ENCODE peak calls at places on chromosomes 16 and 17, in four cellular contexts. M, P, N and A are unnamed samples.

GRCh38 chr17:48441231-48441711 is 11.3 kb upstream of the SKAP1 start:
- DNase-seq in P (no peak), M (no peak), N (no peak), A (no peak)

GRCh38 chr16:79018952-79019506 is 581.5 kb downstream of the MAF start:
- DNase-seq in M (no peak), N (no peak), P (no peak), A (no peak)

GRCh38 chr17:43791589-43791988 is 11.4 kb downstream of the CFAP97D1 start:
- DNase-seq in N (no peak), P (no peak), M (peak), A (no peak)

GRCh38 chr17:71052971-71053370 is 883.6 kb downstream of the KCNJ2 start:
- DNase-seq in M (no peak), P (no peak), N (no peak), A (no peak)

GRCh38 chr17:59439261-59439660 is 107.8 kb downstream of the YPEL2 start:
- DNase-seq in N (no peak), P (no peak), M (peak), A (no peak)

GRCh38 chr16:68257906-68258800 is 6.2 kb upstream of the SLC7A6 start:
- DNase-seq in M (no peak), P (no peak), N (no peak), A (no peak)

GRCh38 chr16:55480228-55480655 is 1.2 kb downstream of the MMP2 start:
- DNase-seq in P (peak), N (no peak), M (peak), A (peak)

GRCh38 chr17:48747445-48748363 is 19.2 kb upstream of the HOXB13 start:
- DNase-seq in N (no peak), P (no peak), M (peak), A (no peak)

GRCh38 chr17:73998246-73999220 is 204.9 kb upstream of the RPL38 start:
- DNase-seq in N (peak), M (peak), P (no peak), A (no peak)

GRCh38 chr16:48864055-48864454 is 254.1 kb upstream of the N4BP1 start:
- DNase-seq in P (no peak), M (peak), N (no peak), A (no peak)
- TF ChIP-seq CTCF in P (no peak), M (peak), N (no peak), A (no peak)

DNA sequence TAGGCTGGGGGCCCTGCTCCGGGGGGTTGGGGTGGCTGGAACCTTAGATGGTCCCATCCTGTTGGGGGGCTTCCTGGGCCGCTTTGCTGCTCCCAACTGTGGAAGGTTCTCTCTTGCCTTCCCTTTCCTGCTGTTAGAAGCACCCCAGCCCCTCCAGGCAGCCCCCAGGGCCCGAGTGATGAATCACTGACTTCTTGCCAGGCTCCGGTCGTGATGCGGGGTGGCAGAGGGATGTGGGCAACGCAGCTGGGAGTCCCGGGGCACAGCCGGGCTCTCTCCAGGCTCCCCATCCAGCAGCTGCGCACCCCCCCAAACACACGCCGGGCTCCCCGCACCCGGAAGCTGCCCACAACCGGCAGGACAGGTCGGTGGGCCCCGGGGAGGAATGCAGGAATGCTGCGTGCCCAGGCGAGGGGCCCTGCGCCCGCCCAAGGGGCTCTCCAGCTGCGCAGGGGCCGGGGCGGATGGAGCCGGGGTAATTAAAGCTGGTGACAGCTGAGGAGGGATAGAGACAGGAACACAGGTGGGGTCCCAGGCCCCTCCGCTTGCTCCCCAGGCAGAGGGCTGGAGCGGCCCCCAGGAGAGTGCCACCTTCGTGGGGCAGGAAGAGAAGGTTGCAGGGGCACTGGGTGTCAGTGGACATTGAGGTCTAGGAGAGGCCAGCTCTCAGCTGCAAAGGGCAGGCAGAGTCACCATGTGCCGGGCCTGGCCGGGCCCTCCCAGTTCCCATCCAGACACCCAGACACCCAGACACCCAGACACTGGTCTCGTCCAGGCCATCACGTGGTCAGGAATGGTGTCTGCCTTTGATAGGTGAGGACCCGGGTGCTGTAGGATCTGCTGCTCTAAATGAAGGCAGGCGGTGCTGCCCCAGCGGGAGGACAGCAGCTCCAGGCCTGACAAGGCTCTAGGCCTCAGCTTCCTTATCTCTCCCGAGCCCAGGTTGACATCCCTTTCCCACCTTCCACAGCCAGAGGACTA is 15.0 kb upstream of the SLC38A10 start:
- DNase-seq in M (no peak), N (no peak), P (no peak), A (peak)
- TF ChIP-seq CTCF in M (no peak), N (no peak), P (no peak), A (no peak)

GRCh38 chr16:64304376-64304775 is 817.5 kb downstream of the CDH11 start:
- DNase-seq in N (no peak), P (no peak), M (no peak), A (no peak)
- TF ChIP-seq CTCF in N (no peak), P (no peak), M (no peak), A (no peak)

DNA sequence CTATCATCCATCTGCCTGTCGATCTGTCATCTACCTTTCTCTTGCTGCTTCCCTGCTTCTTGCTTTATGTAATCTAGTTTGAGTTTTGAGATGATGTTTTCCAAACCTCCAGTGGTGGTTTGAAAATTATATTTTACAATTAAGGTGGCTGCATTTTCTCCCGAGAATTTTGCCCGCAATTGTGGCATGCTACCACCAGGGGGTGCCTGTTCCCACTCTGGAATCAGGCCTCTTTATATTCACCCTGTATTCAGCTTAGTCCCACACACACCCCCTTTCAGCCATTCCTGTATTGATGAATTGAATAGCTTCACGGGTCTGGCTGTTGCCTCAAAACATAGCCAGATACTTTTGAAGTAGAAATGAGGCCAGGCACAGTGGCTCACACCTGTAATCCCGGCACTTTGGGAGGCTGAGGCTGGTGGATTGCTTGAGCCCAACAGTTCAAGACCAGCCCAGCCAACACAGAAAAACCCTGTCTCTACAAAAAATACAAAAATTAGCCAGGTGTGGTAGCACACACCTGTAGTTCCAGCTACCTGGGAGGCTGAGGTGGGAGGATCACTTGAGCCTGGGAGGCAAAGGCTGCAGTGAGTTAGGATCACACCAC is 3.2 kb downstream of the PRSS22 start:
- DNase-seq in P (no peak), N (no peak), M (peak), A (no peak)
- TF ChIP-seq CTCF in P (peak), N (peak), M (peak), A (peak)

GRCh38 chr16:28039493-28039892 is 24.0 kb downstream of the GSG1L start:
- DNase-seq in M (no peak), P (no peak), N (no peak), A (no peak)

GRCh38 chr16:28040039-28040438 is 23.5 kb downstream of the GSG1L start:
- DNase-seq in P (no peak), N (no peak), M (peak), A (no peak)

GRCh38 chr16:28038401-28038800 is 25.1 kb downstream of the GSG1L start:
- DNase-seq in P (no peak), N (no peak), M (no peak), A (no peak)

GRCh38 chr16:28041615-28042014 is 21.9 kb downstream of the GSG1L start:
- DNase-seq in N (no peak), P (no peak), M (no peak), A (no peak)

GRCh38 chr16:28042856-28043255 is 20.7 kb downstream of the GSG1L start:
- DNase-seq in M (no peak), P (no peak), N (no peak), A (no peak)
- TF ChIP-seq CTCF in M (no peak), P (no peak), N (no peak), A (no peak)

GRCh38 chr17:7984904-7985303 is 17.5 kb upstream of the GUCY2D start:
- DNase-seq in P (no peak), N (no peak), M (no peak), A (no peak)

GRCh38 chr17:7977805-7978204 is 24.6 kb upstream of the GUCY2D start:
- DNase-seq in M (no peak), P (no peak), N (no peak), A (no peak)

GRCh38 chr17:7987112-7987893 is 15.1 kb upstream of the GUCY2D start:
- DNase-seq in P (no peak), M (no peak), N (no peak), A (no peak)

GRCh38 chr17:7982171-7982570 is 20.2 kb upstream of the GUCY2D start:
- DNase-seq in N (no peak), P (no peak), M (no peak), A (no peak)

GRCh38 chr17:7982666-7983065 is 19.7 kb upstream of the GUCY2D start:
- DNase-seq in M (peak), N (no peak), P (no peak), A (no peak)
- TF ChIP-seq CTCF in M (peak), N (no peak), P (peak), A (no peak)

GRCh38 chr16:77955127-77955526 is 67.2 kb upstream of the CLEC3A start:
- DNase-seq in N (no peak), P (no peak), M (no peak), A (no peak)
- TF ChIP-seq CTCF in N (no peak), P (no peak), M (peak), A (no peak)

GRCh38 chr17:83107656-83108048 is 28.2 kb downstream of the METRNL start:
- DNase-seq in N (no peak), M (no peak), P (no peak), A (no peak)
- TF ChIP-seq CTCF in N (no peak), M (no peak), P (no peak), A (no peak)

GRCh38 chr17:78824240-78824639 is 16.4 kb downstream of the USP36 start:
- DNase-seq in P (no peak), M (no peak), N (no peak), A (no peak)

GRCh38 chr17:78821961-78822360 is 18.7 kb downstream of the USP36 start:
- DNase-seq in N (no peak), M (no peak), P (no peak), A (no peak)

GRCh38 chr17:78822552-78822951 is 18.1 kb downstream of the USP36 start:
- DNase-seq in N (no peak), P (peak), M (no peak), A (no peak)

GRCh38 chr17:78825696-78826095 is 14.9 kb downstream of the USP36 start:
- DNase-seq in M (no peak), N (no peak), P (no peak), A (no peak)

DNA sequence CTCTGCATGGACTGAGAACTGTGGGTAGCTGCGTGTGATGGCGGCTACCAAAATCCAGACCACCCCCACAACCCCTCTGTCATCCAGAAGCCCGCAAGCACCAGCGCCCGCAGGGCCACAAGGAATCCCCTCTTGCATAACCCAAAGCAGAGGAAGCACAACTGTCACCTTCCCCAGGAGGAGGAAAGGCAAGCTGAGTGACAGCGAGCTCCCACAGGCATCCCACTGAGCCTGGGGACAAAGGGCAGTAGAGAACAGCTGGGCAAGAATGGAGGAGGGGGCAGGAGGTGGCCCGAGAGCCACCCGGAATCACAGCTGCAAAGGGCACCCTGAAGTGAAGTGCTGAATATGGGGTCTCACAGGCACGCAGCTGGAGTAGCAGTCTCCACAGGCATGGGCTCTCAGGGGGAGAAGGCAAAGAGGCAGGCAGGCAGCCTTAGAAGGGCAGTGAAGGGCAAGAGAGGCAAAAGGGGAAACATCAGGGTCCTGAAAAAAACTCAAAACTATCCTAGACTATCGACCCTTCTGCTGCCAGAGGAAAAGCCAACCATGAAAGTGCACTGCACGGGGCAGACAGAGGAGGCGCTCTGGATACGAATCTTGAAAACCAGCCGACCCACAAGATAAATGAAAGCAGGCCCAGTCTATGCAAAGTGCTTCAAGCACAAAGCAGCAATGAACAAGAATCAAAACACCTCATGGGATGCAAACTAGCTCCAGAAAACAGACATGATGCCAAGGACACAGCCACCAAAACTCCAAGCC is 17.1 kb downstream of the USP36 start:
- DNase-seq in N (no peak), M (no peak), P (no peak), A (no peak)
- TF ChIP-seq CTCF in N (no peak), M (peak), P (no peak), A (peak)

DNA sequence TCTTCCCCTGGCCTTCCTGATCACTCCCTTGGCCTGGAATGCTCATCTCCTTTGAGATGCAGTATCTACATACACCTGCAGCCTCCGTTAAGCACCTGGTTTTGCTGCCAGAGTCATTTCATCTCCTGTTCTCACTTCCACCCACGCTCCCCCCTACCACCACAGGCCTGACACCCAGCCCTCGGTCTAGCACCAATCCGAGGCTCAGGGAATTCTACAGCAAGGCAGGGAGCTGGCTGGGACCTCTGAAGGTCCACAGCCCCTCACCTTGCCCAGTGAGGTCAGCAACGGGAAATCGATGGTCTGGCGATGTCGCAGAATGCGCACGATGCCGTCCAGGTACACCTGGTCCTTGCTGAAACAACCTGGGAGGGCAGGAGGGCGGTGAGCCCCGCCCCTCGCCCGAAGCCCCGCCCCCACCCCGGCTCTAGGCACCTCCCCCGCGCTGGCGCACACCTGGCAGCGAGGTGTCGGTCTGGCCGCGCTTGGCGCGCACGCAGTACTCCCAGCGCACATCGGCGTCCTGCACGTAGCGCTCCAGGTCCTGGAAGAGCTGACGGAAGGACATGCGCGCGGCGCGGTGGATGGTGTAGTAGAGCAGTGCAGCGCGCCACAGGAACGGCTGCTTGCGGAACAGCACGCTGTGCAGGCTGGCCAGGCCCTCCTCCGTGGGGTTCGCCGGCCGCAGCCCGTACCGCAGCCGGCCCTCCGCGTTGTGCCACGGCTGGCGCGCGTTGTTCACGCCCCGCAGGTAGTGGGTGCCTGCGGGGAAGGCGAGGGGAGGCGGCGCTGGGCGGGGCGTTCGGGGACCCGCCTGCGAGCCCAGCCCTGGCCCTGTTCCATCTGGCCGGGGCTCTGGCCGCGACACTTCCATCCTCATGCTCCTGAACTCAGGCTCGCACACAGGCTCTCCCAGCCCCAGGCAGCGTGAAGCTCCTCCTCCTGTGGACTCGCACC is 5.7 kb downstream of the MATCAP1 start:
- DNase-seq in N (peak), M (peak), P (no peak), A (no peak)
- TF ChIP-seq CTCF in N (no peak), M (peak), P (peak), A (no peak)